ENCODE peak calls at places on chromosome 4, in eight cellular contexts. F is MM.1S, C is NB4, W is astrocyte of the cerebellum, Y is colonic mucosa, M is kidney, Q is dorsolateral prefrontal cortex, Z is AG10803. U is an unnamed sample.

GRCh38 chr4:53861856-53862610 is 202.4 kb downstream of the CHIC2 start:
- DNase-seq in Z (peak; percentile 95), C (peak; percentile 67), Q (no peak), M (no peak), F (no peak), Y (no peak), W (peak; percentile 88), U (no peak)

GRCh38 chr4:146132445-146132844 is 43.1 kb upstream of the LSM6 start:
- DNase-seq in C (no peak), M (no peak), W (no peak), Y (no peak), F (peak; percentile 23), Z (no peak), Q (no peak), U (no peak)

GRCh38 chr4:152606800-152607577 is 71.1 kb upstream of the FBXW7 start:
- DNase-seq in Y (no peak), M (no peak), Z (no peak), Q (no peak), C (no peak), F (no peak), W (no peak), U (no peak)

GRCh38 chr4:71860643-71861042 is 76.8 kb upstream of the GC start:
- DNase-seq in Z (no peak), W (no peak), Q (no peak), F (no peak), M (no peak), Y (no peak), C (peak; percentile 21), U (no peak)

GRCh38 chr4:89446193-89446592 is 138.6 kb upstream of the GPRIN3 start:
- DNase-seq in F (no peak), Z (no peak), W (no peak), Y (no peak), M (no peak), C (no peak), Q (no peak), U (no peak)

GRCh38 chr4:108036252-108036651 is 46.6 kb downstream of the HADH start:
- DNase-seq in Z (no peak), C (no peak), Y (no peak), W (no peak), F (peak; percentile 98), M (no peak), Q (no peak), U (no peak)

GRCh38 chr4:130127297-130127696 is 1031.3 kb downstream of the C4orf33 start:
- DNase-seq in Z (no peak), C (no peak), W (no peak), M (no peak), F (no peak), Q (no peak), Y (no peak), U (no peak)

GRCh38 chr4:60812811-60813210 is 387.3 kb upstream of the ADGRL3 start:
- DNase-seq in Y (no peak), W (no peak), C (no peak), Z (no peak), F (peak; percentile 68), M (no peak), Q (no peak), U (no peak)

GRCh38 chr4:55879224-55879623 is 25.8 kb downstream of the EXOC1 start:
- DNase-seq in M (no peak), C (no peak), Y (no peak), Q (no peak), W (no peak), Z (no peak), F (no peak), U (no peak)

GRCh38 chr4:166501941-166502382 is 628.9 kb downstream of the TLL1 start:
- DNase-seq in M (no peak), Y (no peak), Z (no peak), Q (no peak), F (no peak), W (no peak), C (peak; percentile 32), U (no peak)

GRCh38 chr4:153222790-153223417 is 18.7 kb downstream of the TRIM2 start:
- DNase-seq in Z (peak; percentile 49), M (peak; percentile 85), C (peak; percentile 55), F (peak; percentile 54), W (no peak), Q (peak; percentile 74), Y (peak; percentile 46), U (peak; percentile 81)

GRCh38 chr4:26912810-26913209 is 52.2 kb downstream of the STIM2 start:
- DNase-seq in Q (no peak), F (peak; percentile 28), C (peak; percentile 19), Z (peak; percentile 3), W (no peak), M (peak; percentile 51), Y (no peak), U (no peak)

GRCh38 chr4:13944095-13944501 is 316.6 kb upstream of the BOD1L1 start:
- DNase-seq in W (no peak), Z (no peak), C (no peak), M (no peak), F (no peak), Q (no peak), Y (no peak), U (no peak)

GRCh38 chr4:81747242-81747930 is 275.7 kb upstream of the RASGEF1B start:
- DNase-seq in Z (no peak), C (peak; percentile 53), M (no peak), W (no peak), Y (no peak), Q (no peak), F (peak; percentile 16), U (no peak)

GRCh38 chr4:53541577-53542206 is 49.6 kb downstream of the LNX1 start:
- DNase-seq in W (peak; percentile 77), F (no peak), M (no peak), C (no peak), Z (peak; percentile 98), Q (no peak), Y (no peak), U (no peak)

GRCh38 chr4:37001688-37002436 is 242.7 kb upstream of the NWD2 start:
- DNase-seq in F (no peak), Q (no peak), Z (no peak), M (no peak), Y (no peak), W (no peak), C (no peak), U (no peak)

GRCh38 chr4:44532851-44533250 is 84.2 kb upstream of the KCTD8 start:
- DNase-seq in Z (no peak), Q (no peak), Y (no peak), M (no peak), F (no peak), C (no peak), W (no peak), U (no peak)

GRCh38 chr4:185811509-185812364 is at the start of gene SORBS2:
- DNase-seq in F (peak; percentile 50), C (no peak), Q (peak; percentile 49), Y (peak; percentile 79), W (peak; percentile 59), M (peak; percentile 84), Z (peak; percentile 16), U (peak; percentile 85)
- H3K4me3 ChIP-seq in F (no peak within 1 kb of the TSS), C (no peak within 1 kb of the TSS), Q (peak within 1 kb of the TSS; percentile 65), Y (peak within 1 kb of the TSS; percentile 40), W (peak within 1 kb of the TSS; percentile 34), M (peak within 1 kb of the TSS; percentile 83), Z (no peak within 1 kb of the TSS), U (peak within 1 kb of the TSS; percentile 26)

GRCh38 chr4:72886602-72887001 is 182.9 kb downstream of the COX18 start:
- DNase-seq in Y (no peak), Z (no peak), W (no peak), Q (no peak), M (no peak), F (no peak), C (peak; percentile 3), U (no peak)
- TF ChIP-seq CTCF in Y (no peak), Z (peak; percentile 44), W (no peak), Q (no peak), M (no peak), F (peak; percentile 50), C (no peak), U (no peak)

DNA sequence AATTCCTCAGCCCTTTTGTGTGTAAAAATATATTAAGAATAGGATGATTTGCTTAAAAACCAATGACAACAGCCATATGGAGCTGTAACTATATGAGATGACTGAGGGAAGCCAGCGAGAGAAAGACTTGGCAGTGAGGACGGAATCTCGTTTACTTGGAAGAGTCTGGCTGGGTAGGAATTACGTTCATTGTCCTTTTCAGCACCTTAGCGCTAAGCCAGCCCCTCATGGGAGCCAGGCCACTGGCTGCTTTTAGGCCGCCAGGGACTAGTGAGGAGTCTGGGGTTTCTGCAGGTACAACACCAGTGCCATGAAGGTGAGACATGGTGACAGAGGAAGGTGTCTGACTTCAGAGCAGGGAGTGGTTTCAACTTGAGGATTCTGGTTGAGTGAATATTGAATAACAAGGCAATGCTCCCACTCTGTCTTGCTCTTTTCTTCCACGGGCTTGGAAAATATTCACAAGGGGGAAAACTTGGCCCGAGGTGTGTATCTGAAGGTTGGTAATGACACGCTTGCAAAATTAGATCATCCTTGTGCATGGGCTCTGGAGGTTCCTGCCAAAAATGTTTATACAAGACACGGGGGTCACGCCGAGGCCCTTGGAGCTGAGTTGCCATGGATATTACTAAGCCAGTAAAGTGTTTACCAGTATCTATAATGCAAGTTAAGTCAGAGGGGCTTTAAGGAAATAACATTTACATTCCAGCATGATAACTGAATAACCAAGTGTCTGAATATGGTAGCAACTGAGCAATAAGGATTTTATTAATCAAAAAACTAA is 17.5 kb downstream of the KLF3 start:
- DNase-seq in W (peak; percentile 80), C (no peak), M (no peak), Q (no peak), F (no peak), Z (peak; percentile 42), Y (no peak), U (no peak)
- H3K4me3 ChIP-seq in W (no peak overlapping the region), C (no peak overlapping the region), M (no peak overlapping the region), Q (no peak overlapping the region), F (no peak overlapping the region), Z (no peak overlapping the region), Y (no peak overlapping the region), U (no peak overlapping the region)

GRCh38 chr4:183821090-183821853 is 83.8 kb upstream of the STOX2 start:
- DNase-seq in Y (no peak), W (no peak), Z (no peak), M (no peak), C (no peak), F (no peak), Q (no peak), U (no peak)

GRCh38 chr4:183816077-183816476 is 89.0 kb upstream of the STOX2 start:
- DNase-seq in F (no peak), Y (no peak), Z (no peak), C (no peak), W (no peak), M (no peak), Q (no peak), U (no peak)

GRCh38 chr4:183812567-183812966 is 92.5 kb upstream of the STOX2 start:
- DNase-seq in M (no peak), Q (no peak), F (no peak), Z (no peak), Y (no peak), C (no peak), W (no peak), U (no peak)

DNA sequence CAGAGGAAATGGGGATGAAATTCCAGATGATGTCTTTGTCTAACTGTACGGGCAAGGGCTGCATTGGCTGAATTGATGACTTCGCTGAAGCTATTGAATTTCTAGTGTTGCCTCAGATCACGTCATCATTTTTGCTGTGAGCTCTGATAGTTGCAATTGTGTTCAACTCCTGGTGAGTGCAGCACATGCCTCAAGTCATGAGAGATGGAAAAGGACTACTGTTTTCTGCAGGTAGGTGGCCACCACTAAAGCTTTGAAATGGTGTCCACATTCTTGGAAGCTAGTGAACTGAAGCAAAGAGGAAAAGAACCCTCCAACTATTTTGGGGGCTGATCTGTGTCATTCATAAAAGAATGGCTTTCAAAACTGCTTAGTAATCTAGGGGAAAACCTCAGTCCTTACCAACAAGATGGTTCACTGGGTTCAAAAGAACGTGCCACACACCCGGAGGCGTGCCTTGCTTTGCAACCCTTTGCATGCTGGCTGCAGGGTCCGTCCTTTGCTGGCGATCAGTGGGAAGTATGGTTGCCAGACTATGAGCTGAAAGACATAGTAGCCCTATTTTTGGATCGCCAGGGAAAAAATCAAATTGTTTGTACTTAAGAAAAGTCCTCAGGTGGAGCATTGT is 88.1 kb upstream of the STOX2 start:
- DNase-seq in C (no peak), Q (no peak), M (no peak), Y (no peak), F (no peak), W (no peak), Z (no peak), U (no peak)
- TF ChIP-seq CTCF in C (no peak), Q (no peak), M (no peak), Y (no peak), F (no peak), W (no peak), Z (no peak), U (no peak)